ENCODE peak calls at places on chromosomes 1 and 21, in nine cellular contexts. J is ovary; R is A549; A is AG04450; E is PC-9; D is CD8-positive, alpha-beta T cell; Y is left ventricle myocardium inferior; X is neural progenitor cell; B is Karpas-422. I is an unnamed sample. For H3K9me3, the result is how much of the 10 kb centered on the place peaks cover.

GRCh38 chr1:6962956-6963915 is 178.0 kb downstream of the CAMTA1 start:
- DNase-seq in B (peak), E (no peak), R (no peak), A (no peak), J (no peak), D (no peak), X (peak), Y (peak), I (no peak)

GRCh38 chr1:21590116-21590905 is 78.8 kb downstream of the RAP1GAP start:
- DNase-seq in B (no peak), D (no peak), X (no peak), J (no peak), R (no peak), E (no peak), Y (no peak), A (no peak), I (no peak)

GRCh38 chr1:92184632-92185031 is 33.1 kb upstream of the C1orf146 start:
- DNase-seq in X (no peak), E (no peak), D (no peak), R (no peak), B (no peak), A (peak), J (no peak), Y (no peak), I (no peak)

GRCh38 chr21:44432841-44433790 is 22.2 kb upstream of the LRRC3 start:
- DNase-seq in B (no peak), D (no peak), J (peak), R (no peak), A (no peak), Y (peak), E (no peak), X (no peak), I (peak)

GRCh38 chr1:77562596-77563154 is 119.8 kb downstream of the ZZZ3 start:
- DNase-seq in Y (no peak), D (no peak), J (no peak), X (no peak), A (no peak), B (no peak), E (no peak), R (no peak), I (no peak)

GRCh38 chr1:224529844-224530243 is 86.3 kb upstream of the CNIH3 start:
- DNase-seq in J (no peak), R (no peak), D (no peak), A (no peak), Y (no peak), B (no peak), E (no peak), X (no peak), I (no peak)

GRCh38 chr1:53138991-53139884 is 3.2 kb downstream of the SLC1A7 start:
- DNase-seq in X (no peak), D (no peak), B (no peak), J (peak), E (no peak), A (no peak), R (no peak), Y (no peak), I (no peak)

GRCh38 chr1:56967900-56968832 is 2.4 kb upstream of the C8B start:
- DNase-seq in D (no peak), B (no peak), R (peak), A (no peak), E (no peak), X (peak), J (no peak), Y (no peak), I (peak)

GRCh38 chr1:229385853-229386456 is 43.1 kb upstream of the CCSAP start:
- DNase-seq in D (no peak), J (no peak), E (no peak), A (no peak), B (no peak), X (no peak), Y (no peak), R (no peak), I (no peak)

GRCh38 chr1:74193908-74194307 is 4.1 kb downstream of the LRRIQ3 start:
- DNase-seq in R (no peak), D (no peak), J (no peak), Y (no peak), A (peak), B (no peak), X (no peak), E (no peak), I (no peak)

GRCh38 chr1:53411541-53412152 is 47.6 kb upstream of the DMRTB1 start:
- DNase-seq in A (no peak), R (no peak), J (no peak), D (no peak), Y (no peak), X (no peak), B (no peak), E (peak), I (no peak)

DNA sequence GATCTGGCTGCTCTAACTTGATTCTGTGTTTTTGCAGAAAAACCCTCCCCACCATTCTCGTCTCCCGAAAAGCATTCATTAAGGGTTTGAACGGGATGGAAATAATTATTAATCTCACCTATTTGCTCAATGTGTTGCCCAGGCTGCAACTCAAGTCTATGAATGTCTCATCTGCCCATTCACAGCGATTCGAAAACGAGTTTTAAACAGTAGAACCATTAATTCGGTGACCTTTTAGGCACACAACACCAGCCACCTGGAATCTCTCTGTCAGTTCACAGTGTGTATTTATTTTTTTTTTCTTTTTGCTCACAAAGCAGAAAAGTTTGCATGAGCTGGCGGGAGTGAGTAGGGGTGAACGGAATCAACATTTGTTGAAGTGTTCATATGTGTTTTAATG is 764.7 kb upstream of the TPTE start:
- DNase-seq in D (no peak), A (no peak), X (no peak), J (no peak), E (no peak), R (no peak), B (no peak), Y (no peak), I (no peak)
- H3K9me3 ChIP-seq in D (under half), A (half or more), X (half or more), J (under half), E (under half), R (under half), B (half or more), Y (under half), I (under half)

GRCh38 chr1:152107289-152107983 is 7.8 kb downstream of the TCHH start:
- DNase-seq in X (no peak), R (peak), E (no peak), A (no peak), B (no peak), J (no peak), Y (no peak), D (no peak), I (peak)
- H3K4me3 ChIP-seq in X (no peak), R (peak), E (no peak), A (no peak), B (no peak), J (no peak), Y (peak), D (no peak), I (peak)

DNA sequence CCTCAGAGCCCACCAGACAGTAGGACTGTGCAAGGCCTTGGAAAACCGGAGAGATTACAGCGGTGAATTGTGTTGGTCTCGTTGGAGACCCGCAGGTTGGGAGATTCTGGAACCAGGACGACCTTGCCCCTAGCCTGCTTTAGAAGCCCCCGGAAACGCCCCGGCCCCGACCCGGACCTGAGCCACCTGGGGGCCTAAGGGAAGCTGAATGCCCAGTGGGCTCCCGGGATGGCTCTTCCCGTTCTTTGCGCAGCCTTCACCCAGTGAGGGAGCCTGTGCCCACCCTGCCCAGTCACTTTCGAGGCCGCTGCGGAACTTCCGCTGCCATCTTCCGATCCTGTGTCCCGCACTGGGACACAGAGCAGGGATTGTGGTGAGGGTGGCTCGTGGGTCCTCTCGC is 254.4 kb downstream of the FAM72C start:
- DNase-seq in X (no peak), Y (no peak), J (no peak), E (no peak), B (no peak), A (no peak), D (no peak), R (no peak), I (no peak)
- H3K9me3 ChIP-seq in X (under half), Y (under half), J (under half), E (under half), B (under half), A (under half), D (under half), R (under half), I (under half)

DNA sequence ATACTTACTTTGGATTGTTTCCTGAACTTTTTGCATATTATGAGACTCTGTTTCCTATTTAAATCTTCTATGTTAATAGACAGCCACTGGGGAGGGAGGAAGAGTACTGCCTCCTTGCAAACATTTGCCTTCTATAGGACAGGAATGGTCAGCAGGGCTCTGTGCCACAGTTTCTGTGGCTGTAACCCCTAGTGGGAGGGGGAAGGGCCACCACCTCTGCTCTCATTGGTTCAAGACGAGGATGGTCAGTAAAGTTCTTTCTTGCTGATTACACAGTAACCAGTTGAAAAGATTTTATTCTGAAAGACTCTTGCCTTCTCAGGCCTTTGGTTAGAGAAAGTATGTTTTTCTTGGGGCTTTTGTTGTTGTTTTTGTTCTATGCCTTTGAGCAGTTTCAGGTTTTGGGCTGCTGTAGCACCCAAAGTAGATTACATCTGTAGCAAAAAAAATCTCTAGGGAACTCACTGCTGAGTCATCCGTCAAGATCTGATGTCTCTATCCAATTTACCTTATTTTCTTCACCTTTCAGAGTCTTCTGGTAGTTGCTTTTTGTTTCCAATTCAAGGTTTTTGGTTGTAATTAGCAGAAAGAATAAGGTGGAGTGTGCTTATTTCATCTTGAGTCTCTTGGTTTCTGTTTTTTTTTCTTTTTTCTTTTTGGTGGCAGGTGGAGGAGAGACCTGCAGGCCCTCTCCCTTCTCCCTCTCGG is 23.1 kb downstream of the SLC35A3 start:
- DNase-seq in E (no peak), A (no peak), R (no peak), X (no peak), Y (no peak), B (no peak), D (no peak), J (no peak), I (no peak)
- H3K4me3 ChIP-seq in E (no peak), A (no peak), R (no peak), X (no peak), Y (no peak), B (no peak), D (no peak), J (no peak), I (no peak)

DNA sequence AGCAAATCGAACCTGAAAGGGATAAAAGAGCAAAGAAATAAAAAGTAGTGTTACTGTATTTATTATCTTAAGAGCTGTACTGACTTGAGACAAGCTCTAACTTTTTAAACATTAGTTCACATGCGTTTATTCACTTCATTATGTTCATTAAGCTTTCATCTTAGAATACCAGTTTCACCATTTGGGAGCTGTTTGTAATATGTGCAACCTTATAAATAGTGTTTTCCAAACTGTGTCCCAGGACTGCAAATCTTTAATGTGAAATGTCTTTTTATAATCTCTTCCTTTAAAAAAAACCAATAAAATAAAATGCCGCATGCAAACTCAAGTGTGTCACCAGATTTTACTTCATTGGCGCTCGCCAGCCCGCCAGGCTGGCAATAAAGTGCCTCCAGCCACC is 28.3 kb downstream of the LGALS8 start:
- DNase-seq in J (no peak), E (no peak), R (no peak), A (no peak), Y (no peak), X (no peak), D (no peak), B (no peak), I (no peak)
- H3K9me3 ChIP-seq in J (under half), E (under half), R (under half), A (under half), Y (under half), X (under half), D (under half), B (under half), I (under half)

GRCh38 chr1:3368711-3369436 is 85.6 kb upstream of the ARHGEF16 start:
- DNase-seq in A (no peak), E (no peak), D (no peak), Y (no peak), X (no peak), B (no peak), J (no peak), R (no peak), I (no peak)
- H3K4me3 ChIP-seq in A (no peak), E (no peak), D (no peak), Y (no peak), X (no peak), B (no peak), J (no peak), R (no peak), I (no peak)

GRCh38 chr21:30206551-30207251 is 9.2 kb downstream of the CLDN8 start:
- DNase-seq in J (no peak), Y (no peak), A (no peak), R (peak), E (peak), B (no peak), D (no peak), X (no peak), I (no peak)
- H3K9me3 ChIP-seq in J (under half), Y (under half), A (under half), R (under half), E (under half), B (under half), D (under half), X (under half), I (under half)

GRCh38 chr1:47189844-47190562 is at the start of gene PDZK1IP1:
- DNase-seq in A (peak), Y (peak), B (no peak), D (no peak), R (peak), E (no peak), J (peak), X (peak), I (peak)
- H3K4me3 ChIP-seq in A (no peak), Y (no peak), B (no peak), D (no peak), R (no peak), E (no peak), J (no peak), X (no peak), I (peak)

DNA sequence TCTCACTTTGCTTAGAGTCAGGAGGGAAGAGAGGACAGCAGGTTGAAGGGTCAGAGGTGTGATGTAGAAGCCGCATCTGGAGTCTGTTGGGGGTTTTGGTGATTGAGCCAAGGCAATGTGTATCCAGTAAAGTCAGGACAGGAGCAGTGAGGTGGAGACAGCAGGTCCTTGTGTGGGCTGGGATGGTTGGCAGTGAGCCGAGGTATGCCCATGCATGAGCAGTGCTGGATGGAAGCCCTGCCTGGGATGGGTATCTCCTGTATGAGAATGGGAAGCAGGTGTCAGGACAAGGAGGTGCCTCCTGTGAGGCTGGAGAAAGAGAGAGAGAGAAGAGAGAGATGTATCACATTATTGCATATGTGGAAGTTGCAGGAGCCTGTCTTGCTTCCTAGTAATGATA is 90.0 kb downstream of the OBSCN start:
- DNase-seq in B (no peak), X (no peak), J (no peak), Y (peak), D (no peak), A (no peak), E (no peak), R (no peak), I (no peak)
- H3K9me3 ChIP-seq in B (under half), X (under half), J (under half), Y (under half), D (under half), A (under half), E (under half), R (under half), I (under half)